ENCODE peak calls at places on chromosomes 7 and 10, in six cellular contexts. E is fibroblast of pulmonary artery, Y is gastrocnemius medialis, B is cardiac muscle cell, F is GM12864, A is thoracic aorta. X is an unnamed sample.
A peak's percentile ranks its signal among the peaks of the same experiment; 100 is the strongest.

GRCh38 chr7:69561256-69561655 is 37.0 kb upstream of the AUTS2 start:
- DNase-seq in E (no peak), Y (no peak), B (peak; percentile 12), F (no peak), A (no peak), X (no peak)

GRCh38 chr10:115939101-115939815 is 333.7 kb downstream of the GFRA1 start:
- DNase-seq in E (no peak), Y (no peak), B (no peak), F (no peak), A (no peak), X (no peak)

GRCh38 chr7:108235451-108236061 is 105.4 kb upstream of the LAMB4 start:
- DNase-seq in E (peak; percentile 65), Y (no peak), B (peak; percentile 65), F (no peak), A (no peak), X (no peak)

GRCh38 chr7:1245596-1245995 is 12.9 kb downstream of the UNCX start:
- DNase-seq in E (no peak), Y (no peak), B (no peak), F (no peak), A (no peak), X (no peak)

GRCh38 chr7:147818338-147818737 is 772.2 kb upstream of the C7orf33 start:
- DNase-seq in E (no peak), Y (no peak), B (no peak), F (no peak), A (no peak), X (no peak)

GRCh38 chr7:12196386-12196785 is 14.7 kb upstream of the TMEM106B start:
- DNase-seq in E (no peak), Y (no peak), B (no peak), F (no peak), A (no peak), X (no peak)

GRCh38 chr10:93398528-93398927 is 83.6 kb downstream of the MYOF start:
- DNase-seq in E (no peak), Y (no peak), B (no peak), F (no peak), A (no peak), X (no peak)

GRCh38 chr7:96781919-96782318 is 72.3 kb upstream of the SEM1 start:
- DNase-seq in E (no peak), Y (no peak), B (no peak), F (no peak), A (no peak), X (no peak)

GRCh38 chr7:134703781-134704180 is 57.1 kb downstream of the BPGM start:
- DNase-seq in E (peak; percentile 52), Y (peak; percentile 14), B (peak; percentile 48), F (no peak), A (no peak), X (no peak)

GRCh38 chr7:155375337-155376277 is 77.9 kb downstream of the INSIG1 start:
- DNase-seq in E (peak; percentile 38), Y (no peak), B (peak; percentile 64), F (no peak), A (no peak), X (no peak)

GRCh38 chr10:44628921-44629320 is 244.0 kb upstream of the CXCL12 start:
- DNase-seq in E (peak; percentile 97), Y (no peak), B (peak; percentile 94), F (no peak), A (no peak), X (peak; percentile 23)

GRCh38 chr10:119706521-119707278 is 19.1 kb upstream of the INPP5F start:
- DNase-seq in E (no peak), Y (no peak), B (no peak), F (no peak), A (no peak), X (no peak)

GRCh38 chr10:124568858-124569622 is 107.4 kb downstream of the LHPP start:
- DNase-seq in E (no peak), Y (no peak), B (no peak), F (no peak), A (no peak), X (no peak)

GRCh38 chr10:86586516-86586915 is 64.9 kb upstream of the WAPL start:
- DNase-seq in E (no peak), Y (no peak), B (no peak), F (no peak), A (no peak), X (no peak)

DNA sequence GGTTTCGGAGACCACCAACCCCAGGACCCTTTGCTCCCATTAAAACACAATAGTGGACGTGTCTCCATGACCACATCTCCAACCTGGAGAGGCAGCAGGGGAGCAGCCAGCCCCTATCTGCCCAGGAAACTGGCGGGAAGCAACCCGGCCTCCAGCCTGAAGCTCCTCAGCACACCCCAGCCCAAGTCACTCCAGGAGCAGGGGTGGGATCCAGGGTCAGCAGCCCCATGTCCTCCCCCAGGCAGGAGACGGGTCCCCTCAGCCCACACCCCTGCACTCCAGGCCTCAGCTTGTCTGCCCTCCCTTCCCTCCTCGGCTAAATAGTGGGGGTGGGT is 601 bp downstream of the ADAM8 start:
- DNase-seq in E (no peak), Y (no peak), B (no peak), F (no peak), A (no peak), X (no peak)
- H3K4me3 ChIP-seq in E (no peak overlapping the region), Y (no peak overlapping the region), B (no peak overlapping the region), F (peak overlapping the region; percentile 92), A (peak overlapping the region; percentile 58), X (peak overlapping the region; percentile 31)

GRCh38 chr7:43584200-43584586 is 1.3 kb downstream of the STK17A start:
- DNase-seq in E (peak; percentile 85), Y (peak; percentile 6), B (peak; percentile 81), F (no peak), A (no peak), X (no peak)

GRCh38 chr7:43586251-43586900 is 3.5 kb downstream of the STK17A start:
- DNase-seq in E (peak; percentile 40), Y (no peak), B (no peak), F (no peak), A (no peak), X (no peak)

GRCh38 chr7:43582503-43583423 is at the start of gene STK17A:
- DNase-seq in E (peak; percentile 92), Y (peak; percentile 86), B (peak; percentile 96), F (peak; percentile 86), A (peak; percentile 69), X (peak; percentile 58)

GRCh38 chr7:43585521-43585920 is 2.6 kb downstream of the STK17A start:
- DNase-seq in E (peak; percentile 87), Y (no peak), B (peak; percentile 90), F (no peak), A (no peak), X (no peak)

GRCh38 chr7:43583424-43584199 is 704 bp downstream of the STK17A start:
- DNase-seq in E (peak; percentile 49), Y (peak; percentile 61), B (peak; percentile 55), F (peak; percentile 65), A (peak; percentile 28), X (no peak)
- TF ChIP-seq CTCF in E (no peak), Y (no peak), B (peak; percentile 26), F (peak; percentile 12), A (peak; percentile 17), X (peak; percentile 28)

DNA sequence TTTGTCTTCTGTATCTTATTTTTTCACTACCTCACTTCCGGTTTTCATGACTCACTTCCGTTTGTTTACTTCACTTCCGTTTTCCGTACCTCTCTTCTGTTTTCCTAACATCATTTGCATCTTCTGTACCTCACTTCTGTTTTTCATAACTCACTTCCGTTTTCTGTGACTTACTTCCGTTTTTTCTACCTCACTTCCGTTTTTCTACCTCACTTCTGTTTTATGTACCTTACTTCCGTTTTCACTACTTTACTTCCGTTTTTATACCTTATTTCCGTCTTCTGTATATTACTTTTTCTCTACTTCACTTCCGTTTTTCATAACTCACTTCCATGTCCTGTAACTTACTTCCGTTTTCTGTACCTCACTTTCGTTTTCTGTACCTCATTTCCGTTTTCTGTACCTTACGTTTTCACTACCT is 492.5 kb upstream of the AKR1E2 start:
- DNase-seq in E (no peak), Y (no peak), B (no peak), F (peak; percentile 16), A (no peak), X (no peak)
- H3K4me3 ChIP-seq in E (no peak overlapping the region), Y (no peak overlapping the region), B (no peak overlapping the region), F (no peak overlapping the region), A (no peak overlapping the region), X (no peak overlapping the region)

DNA sequence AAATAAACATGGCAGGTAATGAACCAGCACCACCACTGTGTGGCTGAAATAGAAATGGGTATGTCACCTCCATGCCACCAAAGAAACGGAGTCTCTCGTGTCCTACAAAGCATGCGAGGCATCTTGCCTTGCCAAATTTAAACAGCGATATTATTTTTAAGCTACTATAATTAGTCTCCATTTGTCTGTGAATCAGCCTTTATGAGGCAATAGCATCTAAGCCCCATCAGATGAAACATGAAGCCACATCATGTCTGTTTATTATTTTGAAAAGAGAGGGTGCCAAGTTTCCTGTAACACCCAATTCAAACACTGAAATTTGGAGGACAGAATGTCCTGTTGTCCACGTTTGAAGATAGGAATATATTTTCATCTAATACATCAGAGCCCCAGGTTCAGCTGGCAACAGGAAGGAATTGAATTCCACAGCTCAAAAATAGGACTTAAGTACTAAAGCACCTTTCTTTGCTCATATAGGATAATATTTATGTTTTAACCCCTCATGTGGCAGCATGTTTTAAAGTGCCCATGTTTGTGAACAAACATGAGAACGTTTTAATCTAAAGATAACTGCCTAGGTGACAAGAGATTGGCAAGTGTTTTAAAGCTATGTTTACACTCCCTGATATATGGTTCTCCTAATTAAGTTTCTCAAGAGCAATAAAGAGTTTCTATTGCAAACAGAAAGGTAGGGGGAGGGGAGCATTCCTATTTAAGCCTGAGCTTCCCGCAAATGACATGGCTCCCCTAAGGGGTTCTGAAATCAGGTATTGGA is 86.8 kb downstream of the SORBS1 start:
- DNase-seq in E (peak; percentile 69), Y (peak; percentile 71), B (peak; percentile 65), F (no peak), A (no peak), X (no peak)
- TF ChIP-seq CTCF in E (no peak), Y (peak; percentile 40), B (no peak), F (no peak), A (peak; percentile 45), X (no peak)

DNA sequence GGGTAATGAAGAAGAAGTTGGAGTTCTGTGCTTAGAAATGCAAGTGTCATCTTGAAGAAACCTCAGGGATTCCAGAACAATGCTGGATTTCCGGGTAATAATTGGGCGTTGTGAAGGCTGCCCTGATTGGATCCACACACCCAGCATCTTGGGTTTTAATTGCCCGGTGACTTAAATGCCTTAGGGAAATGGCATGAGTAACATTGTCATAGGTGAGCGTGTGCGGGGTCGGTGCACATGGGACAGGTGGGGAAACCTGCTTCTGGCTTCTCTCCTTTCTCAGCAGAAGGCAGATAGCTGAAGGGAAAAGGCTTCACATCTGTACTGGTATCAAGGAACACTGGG is 15.2 kb upstream of the CAMK1D start:
- DNase-seq in E (no peak), Y (no peak), B (no peak), F (no peak), A (no peak), X (no peak)
- H3K4me3 ChIP-seq in E (no peak overlapping the region), Y (no peak overlapping the region), B (no peak overlapping the region), F (no peak overlapping the region), A (peak overlapping the region; percentile 12), X (no peak overlapping the region)

DNA sequence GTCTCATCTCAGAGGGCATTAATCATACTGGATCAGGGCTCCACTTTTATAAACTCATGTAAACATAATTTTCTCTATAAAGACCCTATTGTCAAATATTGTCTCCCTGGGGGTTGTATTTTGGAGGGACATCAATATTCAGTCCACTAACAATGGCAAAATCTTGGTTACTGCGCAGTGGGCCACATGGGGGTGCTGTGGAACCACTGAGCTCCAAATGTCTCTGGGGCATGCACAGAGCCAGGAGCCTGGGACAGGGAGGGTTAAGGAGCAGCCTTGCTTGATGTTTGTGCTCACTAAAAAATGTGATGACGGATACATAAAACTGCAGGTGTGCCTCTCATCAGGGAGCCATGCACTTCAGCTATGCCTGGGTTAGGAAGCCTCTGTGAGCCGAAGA is 62.1 kb upstream of the PRSS58 start:
- DNase-seq in E (no peak), Y (no peak), B (no peak), F (no peak), A (no peak), X (no peak)
- TF ChIP-seq CTCF in E (no peak), Y (no peak), B (peak; percentile 25), F (peak; percentile 50), A (no peak), X (peak; percentile 55)